ENCODE peak calls at places on chromosomes 7 and 10, in ten cellular contexts. T is SJSA1; X is heart right ventricle; M is thoracic aorta; I is effector memory CD4-positive, alpha-beta T cell; R is transverse colon; P is kidney epithelial cell; S is BJ; G is cardiac muscle cell; Q is left ventricle myocardium inferior. Y is an unnamed sample.
A peak's percentile ranks its signal among the peaks of the same experiment; 100 is the strongest.

GRCh38 chr10:132574783-132575319 is 37.3 kb downstream of the INPP5A start:
- DNase-seq in T (no peak), X (no peak), M (no peak), I (no peak), R (no peak), P (peak; percentile 32), S (no peak), G (peak; percentile 47), Q (no peak), Y (no peak)

GRCh38 chr7:25789701-25790240 is 362.2 kb upstream of the NFE2L3 start:
- DNase-seq in T (no peak), X (no peak), M (no peak), I (no peak), R (no peak), P (no peak), S (no peak), G (no peak), Q (no peak), Y (no peak)

GRCh38 chr7:138776156-138776833 is 21.5 kb upstream of the TMEM213 start:
- DNase-seq in T (no peak), X (no peak), M (no peak), I (no peak), R (no peak), P (no peak), S (no peak), G (no peak), Q (no peak), Y (no peak)

GRCh38 chr10:121296856-121297255 is 301.4 kb downstream of the FGFR2 start:
- DNase-seq in T (no peak), X (no peak), M (no peak), I (no peak), R (no peak), P (no peak), S (no peak), G (no peak), Q (no peak), Y (no peak)

GRCh38 chr10:51743146-51743545 is 43.8 kb upstream of the CSTF2T start:
- DNase-seq in T (no peak), X (no peak), M (no peak), I (no peak), R (no peak), P (no peak), S (no peak), G (no peak), Q (no peak), Y (no peak)

GRCh38 chr10:103145860-103146466 is 47.1 kb downstream of the NT5C2 start:
- DNase-seq in T (peak; percentile 61), X (peak; percentile 21), M (peak; percentile 33), I (no peak), R (peak; percentile 56), P (no peak), S (peak; percentile 83), G (peak; percentile 60), Q (peak; percentile 50), Y (peak; percentile 78)

GRCh38 chr10:95334793-95335120 is 44.0 kb upstream of the PDLIM1 start:
- DNase-seq in T (no peak), X (no peak), M (no peak), I (no peak), R (no peak), P (no peak), S (no peak), G (no peak), Q (no peak), Y (no peak)

GRCh38 chr10:5297466-5297865 is 67.3 kb upstream of the UCN3 start:
- DNase-seq in T (no peak), X (no peak), M (no peak), I (no peak), R (no peak), P (no peak), S (no peak), G (no peak), Q (peak; percentile 30), Y (no peak)

GRCh38 chr10:100744980-100745881 is at the start of gene PAX2:
- DNase-seq in T (no peak), X (no peak), M (no peak), I (no peak), R (no peak), P (peak; percentile 67), S (no peak), G (no peak), Q (no peak), Y (no peak)

GRCh38 chr10:100745882-100746412 is 565 bp downstream of the PAX2 start:
- DNase-seq in T (no peak), X (no peak), M (no peak), I (no peak), R (no peak), P (no peak), S (no peak), G (no peak), Q (no peak), Y (no peak)

GRCh38 chr10:100742936-100743335 is 2.4 kb upstream of the PAX2 start:
- DNase-seq in T (no peak), X (no peak), M (no peak), I (no peak), R (no peak), P (no peak), S (no peak), G (no peak), Q (no peak), Y (no peak)

GRCh38 chr10:100743626-100744135 is 1.7 kb upstream of the PAX2 start:
- DNase-seq in T (no peak), X (no peak), M (no peak), I (no peak), R (peak; percentile 54), P (no peak), S (no peak), G (peak; percentile 79), Q (no peak), Y (peak; percentile 66)

GRCh38 chr10:100744136-100744979 is 1.0 kb upstream of the PAX2 start:
- DNase-seq in T (no peak), X (no peak), M (no peak), I (no peak), R (no peak), P (no peak), S (no peak), G (no peak), Q (no peak), Y (no peak)
- H3K4me3 ChIP-seq in T (no peak overlapping the region), X (peak overlapping the region; percentile 39), M (peak overlapping the region; percentile 64), I (no peak overlapping the region), R (no peak overlapping the region), P (peak overlapping the region; percentile 72), S (no peak overlapping the region), G (peak overlapping the region; percentile 28), Q (peak overlapping the region; percentile 55), Y (no peak overlapping the region)

DNA sequence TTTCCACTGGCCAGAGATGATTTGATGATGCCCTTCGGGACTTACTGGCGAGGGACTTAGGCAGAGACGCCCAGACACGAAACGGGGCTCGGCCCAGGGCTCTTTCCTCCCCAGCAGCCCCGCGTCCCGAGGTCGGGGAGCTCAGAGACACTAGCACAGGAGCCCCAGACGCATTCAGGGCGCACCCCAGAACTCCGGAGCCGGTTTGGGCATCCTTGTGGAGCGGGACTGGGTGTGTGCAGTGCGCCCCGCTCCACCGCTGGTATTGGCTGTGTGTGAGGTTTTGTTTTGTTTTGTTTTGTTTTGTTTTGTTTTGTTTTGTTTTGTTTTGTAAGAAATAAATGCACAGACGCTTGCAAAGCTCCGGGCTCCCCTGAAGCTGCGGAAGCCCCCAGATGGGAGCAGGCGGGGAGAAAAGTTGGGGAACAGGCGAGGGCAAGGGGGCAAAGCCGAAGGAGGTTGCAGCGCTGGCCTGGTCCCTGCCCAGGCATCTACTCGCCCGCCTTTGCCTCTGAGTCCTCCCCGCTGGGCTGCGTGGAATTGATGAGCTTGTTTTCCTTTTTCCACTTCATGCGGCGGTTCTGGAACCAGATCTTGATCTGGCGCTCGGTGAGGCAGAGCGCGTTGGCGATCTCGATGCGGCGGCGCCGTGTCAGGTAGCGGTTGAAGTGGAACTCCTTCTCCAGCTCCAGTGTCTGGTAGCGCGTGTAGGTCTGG is 1.8 kb upstream of the HOXA5 start:
- DNase-seq in T (peak; percentile 37), X (no peak), M (no peak), I (no peak), R (no peak), P (no peak), S (no peak), G (no peak), Q (no peak), Y (no peak)
- H3K27me3 ChIP-seq in T (no peaks in the 10 kb centered on the region), X (peaks cover 100% of the 10 kb centered on the region), M (no peaks in the 10 kb centered on the region), I (peaks cover 44% of the 10 kb centered on the region), R (peaks cover 19% of the 10 kb centered on the region), P (peaks cover 2% of the 10 kb centered on the region), S (no peaks in the 10 kb centered on the region), G (peaks cover 100% of the 10 kb centered on the region), Q (peaks cover 100% of the 10 kb centered on the region), Y (peaks cover 74% of the 10 kb centered on the region)

GRCh38 chr10:119656760-119657159 is 5.6 kb downstream of the BAG3 start:
- DNase-seq in T (no peak), X (no peak), M (no peak), I (no peak), R (no peak), P (no peak), S (no peak), G (no peak), Q (no peak), Y (no peak)

GRCh38 chr10:119652361-119652760 is 1.2 kb downstream of the BAG3 start:
- DNase-seq in T (no peak), X (no peak), M (no peak), I (no peak), R (no peak), P (peak; percentile 23), S (peak; percentile 35), G (peak; percentile 28), Q (no peak), Y (no peak)

GRCh38 chr10:119655566-119656001 is 4.4 kb downstream of the BAG3 start:
- DNase-seq in T (peak; percentile 91), X (peak; percentile 37), M (no peak), I (peak; percentile 10), R (peak; percentile 52), P (no peak), S (peak; percentile 50), G (no peak), Q (peak; percentile 46), Y (no peak)

GRCh38 chr10:119653209-119653608 is 2.0 kb downstream of the BAG3 start:
- DNase-seq in T (no peak), X (no peak), M (no peak), I (no peak), R (no peak), P (no peak), S (no peak), G (no peak), Q (no peak), Y (no peak)

GRCh38 chr10:119654540-119654939 is 3.4 kb downstream of the BAG3 start:
- DNase-seq in T (no peak), X (peak; percentile 40), M (peak; percentile 31), I (no peak), R (peak; percentile 62), P (no peak), S (no peak), G (no peak), Q (peak; percentile 31), Y (peak; percentile 57)
- H3K4me3 ChIP-seq in T (no peak overlapping the region), X (peak overlapping the region; percentile 96), M (peak overlapping the region; percentile 92), I (no peak overlapping the region), R (peak overlapping the region; percentile 2), P (no peak overlapping the region), S (no peak overlapping the region), G (no peak overlapping the region), Q (peak overlapping the region; percentile 82), Y (no peak overlapping the region)

GRCh38 chr7:66877577-66878300 is 43.3 kb upstream of the TMEM248 start:
- DNase-seq in T (no peak), X (no peak), M (no peak), I (no peak), R (no peak), P (no peak), S (peak; percentile 11), G (no peak), Q (no peak), Y (no peak)

GRCh38 chr7:66883716-66884115 is 37.3 kb upstream of the TMEM248 start:
- DNase-seq in T (no peak), X (no peak), M (no peak), I (no peak), R (no peak), P (no peak), S (no peak), G (no peak), Q (no peak), Y (no peak)

GRCh38 chr7:66880009-66880554 is 40.9 kb upstream of the TMEM248 start:
- DNase-seq in T (no peak), X (no peak), M (no peak), I (no peak), R (no peak), P (no peak), S (no peak), G (peak; percentile 5), Q (no peak), Y (no peak)
- H3K27me3 ChIP-seq in T (no peaks in the 10 kb centered on the region), X (no peaks in the 10 kb centered on the region), M (no peaks in the 10 kb centered on the region), I (no peaks in the 10 kb centered on the region), R (no peaks in the 10 kb centered on the region), P (no peaks in the 10 kb centered on the region), S (no peaks in the 10 kb centered on the region), G (no peaks in the 10 kb centered on the region), Q (no peaks in the 10 kb centered on the region), Y (no peaks in the 10 kb centered on the region)